ENCODE peak calls at places on chromosomes 11 and 22, in eight cellular contexts. Y is M059J; P is CD8-positive, alpha-beta T cell; J is GM04503; T is germinal center; G is A172; H is stimulated activated CD8-positive, alpha-beta memory T cell treated with anti-CD3 and anti-CD28 coated beads, Interleukin-4, amount 100 ng/mL, for 4 hours; S is stimulated activated CD4-positive, alpha-beta T cell treated with anti-CD3 and anti-CD28 coated beads, Interleukin-4, amount 100 ng/mL, for 48 hours. A is an unnamed sample.

GRCh38 chr11:121328967-121329653 is 36.5 kb downstream of the SC5D start:
- DNase-seq in P (no peak), Y (peak; percentile 2), T (no peak), G (no peak), S (no peak), H (no peak), J (no peak), A (no peak)

GRCh38 chr11:122365545-122366380 is 249.7 kb upstream of the BLID start:
- DNase-seq in J (no peak), T (no peak), Y (no peak), S (no peak), G (no peak), P (no peak), H (no peak), A (no peak)

GRCh38 chr11:128470081-128470480 is 117.3 kb downstream of the ETS1 start:
- DNase-seq in H (no peak), S (no peak), J (no peak), P (peak; percentile 39), Y (no peak), G (no peak), T (peak; percentile 57), A (no peak)

GRCh38 chr11:100833276-100833675 is 146.2 kb downstream of the ARHGAP42 start:
- DNase-seq in Y (no peak), G (no peak), P (no peak), S (no peak), J (no peak), H (no peak), T (no peak), A (no peak)

GRCh38 chr22:31089101-31090100 is 8.3 kb downstream of the SMTN start:
- DNase-seq in J (no peak), S (no peak), Y (no peak), T (peak; percentile 76), H (no peak), P (peak; percentile 39), G (no peak), A (peak; percentile 79)

GRCh38 chr11:67267188-67268035 is 1.1 kb downstream of the GRK2 start:
- DNase-seq in J (no peak), S (no peak), H (no peak), T (peak; percentile 32), G (no peak), P (no peak), Y (no peak), A (no peak)

GRCh38 chr22:27642104-27642800 is 159.3 kb downstream of the MN1 start:
- DNase-seq in Y (no peak), G (no peak), P (no peak), S (no peak), T (no peak), J (no peak), H (no peak), A (no peak)

GRCh38 chr11:45803981-45804805 is 756 bp upstream of the SLC35C1 start:
- DNase-seq in P (peak; percentile 65), S (peak; percentile 47), G (peak; percentile 37), Y (peak; percentile 54), T (peak; percentile 76), J (no peak), H (peak; percentile 43), A (no peak)

GRCh38 chr11:121446752-121447156 is 5.4 kb upstream of the SORL1 start:
- DNase-seq in Y (no peak), H (no peak), S (no peak), J (no peak), P (no peak), G (no peak), T (peak; percentile 67), A (no peak)

GRCh38 chr11:5297671-5298070 is 4.1 kb downstream of the OR51B4 start:
- DNase-seq in S (no peak), T (no peak), G (no peak), H (no peak), Y (no peak), P (no peak), J (no peak), A (no peak)

GRCh38 chr11:119134389-119134978 is 13.1 kb downstream of the HINFP start:
- DNase-seq in Y (peak; percentile 14), G (no peak), J (no peak), P (no peak), H (no peak), S (no peak), T (peak; percentile 32), A (no peak)

GRCh38 chr22:20316217-20316843 is 3.5 kb downstream of the DGCR6L start:
- DNase-seq in P (no peak), G (no peak), H (no peak), S (no peak), J (no peak), T (no peak), Y (no peak), A (no peak)

GRCh38 chr11:109267293-109268095 is 154.5 kb upstream of the C11orf87 start:
- DNase-seq in G (no peak), S (no peak), P (no peak), T (no peak), J (no peak), H (no peak), Y (peak; percentile 20), A (no peak)

GRCh38 chr22:44185237-44186120 is 4.8 kb downstream of the PARVG start:
- DNase-seq in T (no peak), P (no peak), H (no peak), G (no peak), J (no peak), Y (no peak), S (no peak), A (no peak)

GRCh38 chr22:21951931-21952465 is 650 bp downstream of the PPM1F start:
- DNase-seq in T (no peak), P (peak; percentile 22), S (no peak), Y (peak; percentile 25), H (no peak), G (no peak), J (no peak), A (no peak)

GRCh38 chr11:134915212-134915611 is 503.2 kb upstream of the B3GAT1 start:
- DNase-seq in S (no peak), J (no peak), Y (peak; percentile 45), H (no peak), T (no peak), P (no peak), G (peak; percentile 2), A (no peak)

GRCh38 chr11:125167292-125167953 is 2.9 kb downstream of the PKNOX2 start:
- DNase-seq in G (no peak), J (no peak), H (no peak), T (no peak), Y (no peak), P (no peak), S (no peak), A (no peak)

GRCh38 chr11:133978816-133979215 is 22.0 kb upstream of the IGSF9B start:
- DNase-seq in G (peak; percentile 55), T (no peak), P (no peak), J (peak; percentile 19), H (no peak), S (no peak), Y (peak; percentile 9), A (no peak)

GRCh38 chr11:132559371-132560036 is 972.8 kb downstream of the OPCML start:
- DNase-seq in Y (no peak), H (no peak), S (no peak), T (no peak), G (no peak), J (no peak), P (no peak), A (no peak)

GRCh38 chr11:48341466-48341865 is 16.7 kb downstream of the OR4C3 start:
- DNase-seq in P (no peak), G (no peak), T (no peak), H (no peak), Y (no peak), J (no peak), S (no peak), A (no peak)

GRCh38 chr11:58730507-58731089 is 1.1 kb downstream of the GLYAT start:
- DNase-seq in H (no peak), Y (no peak), J (no peak), S (no peak), T (no peak), P (no peak), G (no peak), A (no peak)

GRCh38 chr11:123238297-123238696 is 43.2 kb upstream of the CLMP start:
- DNase-seq in S (no peak), P (no peak), G (no peak), T (no peak), Y (peak; percentile 27), H (no peak), J (no peak), A (no peak)

GRCh38 chr11:115699733-115700132 is 195.5 kb upstream of the CADM1 start:
- DNase-seq in P (no peak), T (no peak), Y (peak; percentile 63), J (peak; percentile 13), G (no peak), H (no peak), S (no peak), A (no peak)

GRCh38 chr11:102615077-102615893 is 9.8 kb downstream of the MMP20 start:
- DNase-seq in J (no peak), P (no peak), G (no peak), S (no peak), H (no peak), T (no peak), Y (peak; percentile 81), A (no peak)

GRCh38 chr11:35235944-35236666 is 97.1 kb downstream of the CD44 start:
- DNase-seq in H (peak; percentile 19), S (peak; percentile 24), P (peak; percentile 70), G (peak; percentile 89), T (no peak), J (no peak), Y (peak; percentile 99), A (no peak)

GRCh38 chr11:88281317-88281712 is 56.2 kb downstream of the CTSC start:
- DNase-seq in P (no peak), Y (peak; percentile 18), T (no peak), G (no peak), J (no peak), S (no peak), H (no peak), A (no peak)

GRCh38 chr11:103927535-103927934 is 108.9 kb upstream of the DDI1 start:
- DNase-seq in S (no peak), P (no peak), T (no peak), H (no peak), G (no peak), Y (peak; percentile 48), J (no peak), A (no peak)

GRCh38 chr11:69030324-69030723 is 17.3 kb upstream of the MRGPRF start:
- DNase-seq in P (no peak), S (no peak), H (no peak), Y (no peak), J (no peak), G (no peak), T (no peak), A (no peak)